ENCODE peak calls at places on chromosomes 16 and 17, in four cellular contexts. G, Y, R and X are unnamed samples.

GRCh38 chr17:16346721-16347271 is 6.5 kb downstream of the CENPV start:
- DNase-seq in G (no peak), Y (peak; percentile 13), R (no peak), X (no peak)

GRCh38 chr17:64139542-64139941 is 9.6 kb upstream of the ERN1 start:
- DNase-seq in G (no peak), Y (no peak), R (no peak), X (no peak)

GRCh38 chr17:67520916-67521772 is 144.1 kb downstream of the PITPNC1 start:
- DNase-seq in G (no peak), Y (no peak), R (no peak), X (no peak)

GRCh38 chr16:11179569-11179968 is 76.4 kb downstream of the SOCS1 start:
- DNase-seq in G (no peak), Y (no peak), R (no peak), X (no peak)

GRCh38 chr17:29042679-29043538 is at the start of gene PIPOX:
- DNase-seq in G (no peak), Y (no peak), R (no peak), X (peak; percentile 91)

GRCh38 chr16:72832640-72833039 is 215.3 kb downstream of the ZFHX3 start:
- DNase-seq in G (no peak), Y (peak; percentile 94), R (peak; percentile 83), X (peak; percentile 82)

GRCh38 chr16:57865746-57866528 is 63.6 kb upstream of the KIFC3 start:
- DNase-seq in G (no peak), Y (no peak), R (no peak), X (no peak)

GRCh38 chr17:35555695-35556094 is 4.9 kb downstream of the SLFN14 start:
- DNase-seq in G (no peak), Y (no peak), R (no peak), X (no peak)

GRCh38 chr17:4899341-4900230 is at the start of gene C17orf107:
- DNase-seq in G (peak; percentile 20), Y (peak; percentile 90), R (peak; percentile 82), X (peak; percentile 90)

GRCh38 chr16:31265329-31266245 is 5.8 kb downstream of the ITGAM start:
- DNase-seq in G (no peak), Y (peak; percentile 55), R (no peak), X (peak; percentile 55)

GRCh38 chr16:3581392-3581791 is 4.2 kb upstream of the NLRC3 start:
- DNase-seq in G (no peak), Y (no peak), R (no peak), X (no peak)

GRCh38 chr17:38877130-38877851 is 7.4 kb downstream of the LASP1 start:
- DNase-seq in G (no peak), Y (no peak), R (no peak), X (no peak)

GRCh38 chr16:77234611-77235010 is 35.4 kb downstream of the SYCE1L start:
- DNase-seq in G (no peak), Y (no peak), R (no peak), X (no peak)

GRCh38 chr16:1052791-1053521 is 19.6 kb upstream of the SSTR5 start:
- DNase-seq in G (no peak), Y (no peak), R (no peak), X (no peak)

GRCh38 chr17:37490022-37490587 is 414 bp downstream of the DUSP14 start:
- DNase-seq in G (no peak), Y (peak; percentile 81), R (peak; percentile 61), X (peak; percentile 63)

GRCh38 chr16:81127051-81127450 is 30.9 kb upstream of the GCSH start:
- DNase-seq in G (peak; percentile 41), Y (no peak), R (no peak), X (no peak)

GRCh38 chr16:50696575-50697420 is 3.4 kb downstream of the NOD2 start:
- DNase-seq in G (no peak), Y (peak; percentile 91), R (peak; percentile 81), X (peak; percentile 94)

GRCh38 chr16:87388818-87389134 is 3.4 kb upstream of the MAP1LC3B start:
- DNase-seq in G (no peak), Y (no peak), R (no peak), X (no peak)

GRCh38 chr16:57190136-57190535 is 4.0 kb downstream of the RSPRY1 start:
- DNase-seq in G (no peak), Y (no peak), R (no peak), X (no peak)

GRCh38 chr17:41615454-41615853 is 2.9 kb upstream of the KRT16 start:
- DNase-seq in G (no peak), Y (peak; percentile 40), R (no peak), X (no peak)

GRCh38 chr16:54165174-54165911 is 121.2 kb downstream of the IRX3 start:
- DNase-seq in G (no peak), Y (peak; percentile 12), R (no peak), X (peak; percentile 88)

GRCh38 chr17:41909088-41909487 is 9.7 kb downstream of the ACLY start:
- DNase-seq in G (no peak), Y (no peak), R (no peak), X (no peak)

GRCh38 chr16:58461056-58461455 is 38.9 kb upstream of the NDRG4 start:
- DNase-seq in G (no peak), Y (no peak), R (no peak), X (no peak)

GRCh38 chr16:10835281-10835931 is 16.8 kb upstream of the TVP23A start:
- DNase-seq in G (no peak), Y (no peak), R (no peak), X (no peak)

GRCh38 chr16:30948956-30949654 is at the start of gene ORAI3:
- DNase-seq in G (no peak), Y (peak; percentile 91), R (peak; percentile 84), X (peak; percentile 89)

GRCh38 chr17:35801583-35802224 is 6.3 kb upstream of the MMP28 start:
- DNase-seq in G (no peak), Y (peak; percentile 98), R (peak; percentile 82), X (no peak)

GRCh38 chr17:38456031-38456815 is 28.0 kb downstream of the ARHGAP23 start:
- DNase-seq in G (no peak), Y (no peak), R (no peak), X (no peak)

GRCh38 chr16:1175566-1176279 is 22.8 kb downstream of the CACNA1H start:
- DNase-seq in G (peak; percentile 7), Y (no peak), R (no peak), X (no peak)

GRCh38 chr16:81524382-81524781 is 79.8 kb downstream of the CMIP start:
- DNase-seq in G (no peak), Y (no peak), R (no peak), X (no peak)

GRCh38 chr16:51651061-51651466 is 500.0 kb upstream of the SALL1 start:
- DNase-seq in G (no peak), Y (no peak), R (no peak), X (no peak)

GRCh38 chr16:85557976-85558589 is 55.0 kb upstream of the GSE1 start:
- DNase-seq in G (no peak), Y (no peak), R (no peak), X (no peak)

GRCh38 chr17:42294469-42295398 is 6.4 kb downstream of the STAT5A start:
- DNase-seq in G (no peak), Y (peak; percentile 25), R (no peak), X (no peak)

GRCh38 chr17:35915153-35915969 is 15.2 kb downstream of the RDM1 start:
- DNase-seq in G (no peak), Y (no peak), R (no peak), X (no peak)

GRCh38 chr17:58328195-58329034 is at the start of gene TSPOAP1:
- DNase-seq in G (no peak), Y (no peak), R (peak; percentile 19), X (no peak)

GRCh38 chr17:16943032-16943352 is 28.9 kb downstream of the TNFRSF13B start:
- DNase-seq in G (no peak), Y (peak; percentile 50), R (no peak), X (no peak)

GRCh38 chr16:79325211-79325610 is 275.3 kb downstream of the MAF start:
- DNase-seq in G (no peak), Y (no peak), R (no peak), X (no peak)

DNA sequence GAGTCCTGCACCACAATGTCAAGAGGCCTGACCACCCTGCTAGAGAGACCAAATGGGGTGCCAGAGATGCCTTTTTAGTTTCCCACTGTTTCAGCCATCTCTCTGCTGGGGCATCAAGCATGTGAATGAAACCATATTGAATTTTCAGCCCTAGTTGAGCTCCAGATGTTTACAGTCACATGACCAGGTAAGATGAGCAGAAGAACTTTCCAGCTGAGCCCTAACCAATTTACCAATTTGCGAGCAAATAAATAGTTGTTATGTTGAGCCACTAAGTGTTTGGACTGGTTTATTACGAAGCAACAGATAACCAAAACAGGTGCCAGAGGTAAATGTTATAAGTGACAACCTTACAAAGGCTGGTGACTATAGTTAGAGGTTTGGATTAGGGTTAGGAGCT is 209.1 kb upstream of the CCL2 start:
- DNase-seq in G (no peak), Y (no peak), R (no peak), X (no peak)
- H3K9me3 ChIP-seq in G (no peaks in the 10 kb centered on the region), Y (no peaks in the 10 kb centered on the region), R (peaks cover 14% of the 10 kb centered on the region), X (no peaks in the 10 kb centered on the region)

DNA sequence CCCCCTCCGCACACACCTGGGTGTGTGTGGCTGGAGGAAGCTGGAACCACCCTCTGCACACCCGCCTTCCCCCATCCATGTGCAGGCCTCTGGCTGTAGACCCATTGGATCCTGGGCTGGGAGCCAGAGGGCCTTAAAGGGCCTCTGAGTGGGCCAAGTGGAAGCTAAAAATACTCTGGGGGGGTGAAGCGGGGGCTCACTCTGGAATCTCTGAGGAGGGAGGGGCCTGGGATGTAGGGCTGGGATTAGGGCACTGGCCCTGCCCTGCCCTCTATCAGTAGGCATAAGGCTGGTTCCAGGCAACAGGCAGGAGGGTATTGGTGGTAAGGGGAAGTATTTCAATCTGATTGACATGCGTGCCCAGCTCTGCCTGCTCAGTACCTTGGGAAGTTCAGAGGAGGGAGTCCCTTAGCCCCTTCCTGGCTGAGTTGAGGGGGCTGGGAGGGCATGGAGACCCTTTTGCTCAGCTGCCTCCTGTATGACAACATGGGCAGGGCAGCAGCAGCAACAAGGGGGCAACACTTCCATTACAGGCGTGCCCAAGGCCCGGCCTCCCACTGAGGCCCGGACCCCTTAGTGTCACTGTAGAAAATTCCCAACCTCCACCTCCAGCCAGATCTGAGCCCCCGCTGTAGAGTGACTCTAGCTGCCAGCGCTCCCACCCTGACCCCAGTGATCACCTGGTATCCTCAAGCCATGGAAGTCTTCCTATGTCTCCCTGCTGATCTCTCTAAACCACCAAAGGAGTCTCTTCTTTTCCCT is 5.2 kb downstream of the ITGA3 start:
- DNase-seq in G (no peak), Y (peak; percentile 97), R (peak; percentile 90), X (peak; percentile 60)
- H3K4me3 ChIP-seq in G (no peak overlapping the region), Y (no peak overlapping the region), R (peak overlapping the region; percentile 55), X (no peak overlapping the region)

DNA sequence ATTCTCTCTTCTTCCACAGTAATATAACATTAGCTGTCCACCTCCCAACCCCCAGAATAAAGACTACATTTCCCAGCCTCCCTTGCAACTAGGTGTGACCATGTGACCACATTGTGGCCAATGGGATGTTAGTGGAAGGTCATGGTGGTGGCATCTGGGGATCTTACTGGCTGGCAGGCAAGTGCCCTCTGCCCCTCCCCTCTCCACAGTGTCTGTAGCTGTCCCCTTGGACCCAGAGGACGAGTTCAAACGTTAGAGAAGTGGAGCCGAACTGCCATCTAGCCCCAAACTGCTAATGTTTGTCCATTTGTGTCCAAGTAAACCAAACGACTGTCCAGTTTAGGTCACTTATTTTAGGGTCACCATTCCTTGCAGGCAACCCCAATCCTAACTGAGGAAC is 26.6 kb upstream of the KCNG4 start:
- DNase-seq in G (no peak), Y (no peak), R (peak; percentile 35), X (peak; percentile 76)
- TF ChIP-seq CTCF in G (no peak), Y (no peak), R (no peak), X (no peak)

GRCh38 chr17:22505660-22506059 is 813.3 kb downstream of the KCNJ18 start:
- DNase-seq in G (no peak), Y (no peak), R (no peak), X (no peak)
- H3K9me3 ChIP-seq in G (peaks cover 52% of the 10 kb centered on the region), Y (no peaks in the 10 kb centered on the region), R (peaks cover 22% of the 10 kb centered on the region), X (no peaks in the 10 kb centered on the region)